ENCODE peak calls at places on chromosomes 6 and 20, in four cellular contexts. One of them, this sample, is unnamed.

GRCh38 chr6:113359155-113360140 is 497.7 kb upstream of the MARCKS start:
- DNase-seq in HepG2: no peak
- DNase-seq in GM12878: no peak
- DNase-seq in H1: no peak
- DNase-seq in this sample: no peak

GRCh38 chr6:136547336-136547735 is 2.9 kb downstream of the MAP7 start:
- DNase-seq in GM12878: no peak
- DNase-seq in HepG2: no peak
- DNase-seq in H1: no peak
- DNase-seq in this sample: no peak

GRCh38 chr20:61953789-61954125 is 111.9 kb downstream of the TAF4 start:
- DNase-seq in H1: peak
- DNase-seq in HepG2: no peak
- DNase-seq in GM12878: no peak
- DNase-seq in this sample: no peak

GRCh38 chr6:142886431-142887170 is 58.4 kb downstream of the HIVEP2 start:
- DNase-seq in HepG2: peak
- DNase-seq in GM12878: peak
- DNase-seq in H1: no peak
- DNase-seq in this sample: no peak

GRCh38 chr6:41430875-41431274 is 95.5 kb downstream of the NCR2 start:
- DNase-seq in H1: no peak
- DNase-seq in GM12878: no peak
- DNase-seq in HepG2: no peak
- DNase-seq in this sample: no peak

GRCh38 chr6:13614126-13614925 is 809 bp upstream of the NOL7 start:
- DNase-seq in HepG2: peak
- DNase-seq in GM12878: no peak
- DNase-seq in H1: no peak
- DNase-seq in this sample: peak

GRCh38 chr6:136604928-136605485 is 54.8 kb upstream of the MAP7 start:
- DNase-seq in HepG2: no peak
- DNase-seq in H1: no peak
- DNase-seq in GM12878: no peak
- DNase-seq in this sample: no peak

GRCh38 chr6:36171573-36171972 is 25.0 kb upstream of the BRPF3 start:
- DNase-seq in HepG2: no peak
- DNase-seq in H1: no peak
- DNase-seq in GM12878: no peak
- DNase-seq in this sample: no peak

GRCh38 chr6:139291813-139292619 is at the start of gene TXLNB:
- DNase-seq in HepG2: no peak
- DNase-seq in GM12878: peak
- DNase-seq in H1: no peak
- DNase-seq in this sample: no peak

GRCh38 chr6:34146021-34146782 is at the start of gene GRM4:
- DNase-seq in H1: peak
- DNase-seq in GM12878: no peak
- DNase-seq in HepG2: no peak
- DNase-seq in this sample: no peak
- H3K9ac ChIP-seq in H1: no peak
- H3K9ac ChIP-seq in GM12878: no peak
- H3K9ac ChIP-seq in HepG2: no peak
- H3K9ac ChIP-seq in this sample: peak

DNA sequence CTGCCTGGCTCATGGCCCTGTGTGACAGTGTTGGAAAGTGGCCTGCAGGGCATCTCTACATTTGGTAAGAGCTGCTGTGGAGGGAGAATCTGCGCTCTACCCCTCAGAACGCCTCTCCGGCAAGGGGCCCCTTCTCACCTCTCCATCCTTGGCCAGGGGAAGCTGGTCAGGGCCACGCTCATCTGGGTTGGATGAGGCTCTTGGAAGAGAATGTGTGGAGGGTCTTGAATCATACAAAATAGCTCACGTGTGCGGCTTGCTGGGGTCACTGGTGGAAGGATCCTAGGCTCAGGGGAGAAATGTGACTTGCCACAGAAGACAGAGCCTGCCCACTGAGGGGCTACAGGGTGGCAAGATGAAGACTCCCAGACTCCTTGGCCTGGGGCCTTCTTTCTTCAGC is 105.0 kb downstream of the SCML4 start:
- DNase-seq in GM12878: no peak
- DNase-seq in HepG2: no peak
- DNase-seq in H1: no peak
- DNase-seq in this sample: no peak
- TF ChIP-seq ZNF274 in GM12878: no peak
- TF ChIP-seq ZNF274 in HepG2: no peak
- TF ChIP-seq ZNF274 in H1: no peak
- TF ChIP-seq ZNF274 in this sample: no peak

GRCh38 chr20:44138859-44139258 is 48.1 kb downstream of the JPH2 start:
- DNase-seq in H1: no peak
- DNase-seq in GM12878: no peak
- DNase-seq in HepG2: no peak
- DNase-seq in this sample: no peak

GRCh38 chr20:44141873-44142272 is 45.1 kb downstream of the JPH2 start:
- DNase-seq in HepG2: no peak
- DNase-seq in H1: no peak
- DNase-seq in GM12878: no peak
- DNase-seq in this sample: no peak

GRCh38 chr20:44143896-44144295 is 43.1 kb downstream of the JPH2 start:
- DNase-seq in GM12878: no peak
- DNase-seq in HepG2: no peak
- DNase-seq in H1: no peak
- DNase-seq in this sample: no peak

GRCh38 chr20:44145131-44145770 is 41.7 kb downstream of the JPH2 start:
- DNase-seq in GM12878: no peak
- DNase-seq in H1: no peak
- DNase-seq in HepG2: no peak
- DNase-seq in this sample: no peak

DNA sequence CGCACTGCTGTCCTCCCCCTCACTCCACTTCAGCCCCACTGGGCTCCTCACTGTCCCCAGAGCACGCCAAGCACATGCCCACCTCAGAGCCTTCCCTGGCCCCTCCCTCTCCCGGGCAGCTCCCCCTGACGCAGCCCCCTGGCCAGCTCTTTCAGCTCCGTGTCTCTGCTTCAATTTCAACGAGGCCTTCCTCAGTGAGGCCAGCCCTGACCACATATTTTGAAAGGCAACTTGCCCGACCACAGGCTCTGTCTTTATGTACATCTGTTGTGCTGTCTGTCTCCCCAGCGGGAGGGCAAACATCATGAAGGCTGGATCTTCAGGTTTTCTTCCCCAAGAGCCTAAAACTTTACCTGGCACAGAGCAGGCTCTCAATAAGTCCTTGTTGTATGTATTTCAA is 44.6 kb downstream of the JPH2 start:
- DNase-seq in HepG2: no peak
- DNase-seq in GM12878: no peak
- DNase-seq in H1: no peak
- DNase-seq in this sample: no peak
- TF ChIP-seq SUZ12 in HepG2: no peak
- TF ChIP-seq SUZ12 in GM12878: no peak
- TF ChIP-seq SUZ12 in H1: no peak
- TF ChIP-seq SUZ12 in this sample: no peak

GRCh38 chr20:48824830-48825550 is 2.8 kb downstream of the PREX1 start:
- DNase-seq in HepG2: no peak
- DNase-seq in GM12878: no peak
- DNase-seq in H1: no peak
- DNase-seq in this sample: no peak
- H3K9ac ChIP-seq in HepG2: no peak
- H3K9ac ChIP-seq in GM12878: peak
- H3K9ac ChIP-seq in H1: no peak
- H3K9ac ChIP-seq in this sample: no peak

DNA sequence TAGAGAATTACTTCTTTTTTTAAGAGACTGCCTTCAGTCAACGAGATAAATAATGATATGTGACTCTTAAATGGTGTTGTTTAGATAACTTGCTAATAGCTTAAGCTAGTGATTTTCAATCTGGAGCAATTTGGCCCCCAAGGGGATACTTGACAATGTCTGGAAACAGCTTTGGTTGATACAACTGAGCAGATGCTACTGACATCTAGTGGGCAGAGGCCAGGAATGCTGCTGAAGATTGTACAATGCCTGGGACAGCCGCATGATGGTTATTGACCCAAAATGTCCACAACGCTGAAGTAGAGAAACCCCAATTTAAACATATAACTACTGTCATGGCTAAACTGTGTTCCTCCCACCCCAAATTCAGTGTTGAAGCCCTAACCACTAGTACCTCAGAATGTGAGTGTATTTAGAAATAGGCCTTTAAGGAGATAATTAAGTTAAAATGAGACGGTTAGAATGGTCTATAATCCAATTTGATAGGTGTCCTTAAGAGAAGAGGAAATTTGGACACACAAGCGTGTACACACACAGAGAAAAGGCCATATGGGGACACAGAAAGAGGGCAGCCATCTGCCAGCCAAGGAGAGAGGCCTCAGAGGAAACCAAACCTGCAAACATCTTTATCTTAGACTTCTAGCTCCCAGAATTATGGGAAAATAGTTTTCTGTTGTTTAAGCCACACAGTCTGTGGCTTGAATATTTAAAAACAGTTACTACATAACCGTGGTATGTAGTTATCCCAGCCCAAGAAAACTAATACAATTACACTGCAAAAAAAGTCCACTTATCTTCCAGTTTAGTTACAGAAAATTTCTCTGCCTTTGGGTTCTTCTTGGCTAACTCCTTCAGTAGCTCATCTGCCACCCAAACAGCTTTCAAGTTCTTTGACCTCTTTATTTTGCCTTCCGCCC is 22.2 kb downstream of the RWDD2A start:
- DNase-seq in HepG2: peak
- DNase-seq in H1: no peak
- DNase-seq in GM12878: peak
- DNase-seq in this sample: no peak
- TF ChIP-seq ZNF274 in HepG2: no peak
- TF ChIP-seq ZNF274 in H1: no peak
- TF ChIP-seq ZNF274 in GM12878: no peak
- TF ChIP-seq ZNF274 in this sample: no peak

GRCh38 chr6:18536693-18537092 is 149.5 kb downstream of the RNF144B start:
- DNase-seq in HepG2: no peak
- DNase-seq in GM12878: no peak
- DNase-seq in H1: no peak
- DNase-seq in this sample: no peak

GRCh38 chr6:18530201-18530600 is 143.1 kb downstream of the RNF144B start:
- DNase-seq in GM12878: no peak
- DNase-seq in H1: no peak
- DNase-seq in HepG2: no peak
- DNase-seq in this sample: no peak

GRCh38 chr6:18528084-18528743 is 141.1 kb downstream of the RNF144B start:
- DNase-seq in HepG2: no peak
- DNase-seq in GM12878: no peak
- DNase-seq in H1: no peak
- DNase-seq in this sample: no peak

GRCh38 chr6:18538315-18538714 is 151.2 kb downstream of the RNF144B start:
- DNase-seq in HepG2: no peak
- DNase-seq in H1: no peak
- DNase-seq in GM12878: no peak
- DNase-seq in this sample: no peak

GRCh38 chr6:18533793-18534192 is 146.6 kb downstream of the RNF144B start:
- DNase-seq in H1: no peak
- DNase-seq in HepG2: no peak
- DNase-seq in GM12878: no peak
- DNase-seq in this sample: no peak
- TF ChIP-seq SUZ12 in H1: no peak
- TF ChIP-seq SUZ12 in HepG2: no peak
- TF ChIP-seq SUZ12 in GM12878: no peak
- TF ChIP-seq SUZ12 in this sample: no peak